ENCODE peak calls at places on chromosomes 11 and 22, in ten cellular contexts. One of them, this sample, is unnamed.
A peak's percentile ranks its signal among the peaks of the same experiment; 100 is the strongest.

GRCh38 chr22:30178180-30179126 is 68.1 kb downstream of the LIF start:
- DNase-seq in nephron progenitor cell: no peak
- DNase-seq in mammary epithelial cell: no peak
- DNase-seq in body of pancreas: no peak
- DNase-seq in GM20000: no peak
- DNase-seq in K562: no peak
- DNase-seq in lower lobe of right lung: no peak
- DNase-seq in choroid plexus epithelial cell: no peak
- DNase-seq in uterus: no peak
- DNase-seq in upper lobe of right lung: no peak
- DNase-seq in this sample: no peak

GRCh38 chr22:38215156-38216038 is 13.6 kb downstream of the MAFF start:
- DNase-seq in nephron progenitor cell: no peak
- DNase-seq in mammary epithelial cell: no peak
- DNase-seq in body of pancreas: no peak
- DNase-seq in GM20000: peak; percentile 49
- DNase-seq in K562: no peak
- DNase-seq in lower lobe of right lung: no peak
- DNase-seq in choroid plexus epithelial cell: no peak
- DNase-seq in uterus: no peak
- DNase-seq in upper lobe of right lung: no peak
- DNase-seq in this sample: no peak

GRCh38 chr11:13287026-13287425 is 9.4 kb downstream of the BMAL1 start:
- DNase-seq in nephron progenitor cell: no peak
- DNase-seq in mammary epithelial cell: no peak
- DNase-seq in body of pancreas: no peak
- DNase-seq in GM20000: no peak
- DNase-seq in K562: no peak
- DNase-seq in lower lobe of right lung: no peak
- DNase-seq in choroid plexus epithelial cell: no peak
- DNase-seq in uterus: no peak
- DNase-seq in upper lobe of right lung: no peak
- DNase-seq in this sample: no peak

GRCh38 chr22:39674536-39674935 is 104.0 kb downstream of the CACNA1I start:
- DNase-seq in nephron progenitor cell: no peak
- DNase-seq in mammary epithelial cell: peak; percentile 23
- DNase-seq in body of pancreas: no peak
- DNase-seq in GM20000: no peak
- DNase-seq in K562: no peak
- DNase-seq in lower lobe of right lung: no peak
- DNase-seq in choroid plexus epithelial cell: no peak
- DNase-seq in uterus: no peak
- DNase-seq in upper lobe of right lung: no peak
- DNase-seq in this sample: no peak

GRCh38 chr22:21791635-21792625 is 56.3 kb upstream of the YPEL1 start:
- DNase-seq in nephron progenitor cell: no peak
- DNase-seq in mammary epithelial cell: peak; percentile 53
- DNase-seq in body of pancreas: no peak
- DNase-seq in GM20000: peak; percentile 53
- DNase-seq in K562: peak; percentile 94
- DNase-seq in lower lobe of right lung: no peak
- DNase-seq in choroid plexus epithelial cell: no peak
- DNase-seq in uterus: no peak
- DNase-seq in upper lobe of right lung: no peak
- DNase-seq in this sample: peak; percentile 61

GRCh38 chr11:221998-222789 is 13.9 kb downstream of the SIRT3 start:
- DNase-seq in nephron progenitor cell: no peak
- DNase-seq in mammary epithelial cell: no peak
- DNase-seq in body of pancreas: no peak
- DNase-seq in GM20000: no peak
- DNase-seq in K562: no peak
- DNase-seq in lower lobe of right lung: no peak
- DNase-seq in choroid plexus epithelial cell: no peak
- DNase-seq in uterus: no peak
- DNase-seq in upper lobe of right lung: no peak
- DNase-seq in this sample: no peak

GRCh38 chr11:117970400-117971024 is 15.7 kb upstream of the IL10RA start:
- DNase-seq in nephron progenitor cell: no peak
- DNase-seq in mammary epithelial cell: peak; percentile 71
- DNase-seq in body of pancreas: no peak
- DNase-seq in GM20000: peak; percentile 29
- DNase-seq in K562: no peak
- DNase-seq in lower lobe of right lung: no peak
- DNase-seq in choroid plexus epithelial cell: no peak
- DNase-seq in uterus: no peak
- DNase-seq in upper lobe of right lung: peak; percentile 40
- DNase-seq in this sample: no peak

GRCh38 chr11:24163146-24163545 is 333.7 kb upstream of the LUZP2 start:
- DNase-seq in nephron progenitor cell: no peak
- DNase-seq in mammary epithelial cell: no peak
- DNase-seq in body of pancreas: no peak
- DNase-seq in GM20000: no peak
- DNase-seq in K562: no peak
- DNase-seq in lower lobe of right lung: no peak
- DNase-seq in choroid plexus epithelial cell: peak; percentile 43
- DNase-seq in uterus: no peak
- DNase-seq in upper lobe of right lung: no peak
- DNase-seq in this sample: peak; percentile 59

GRCh38 chr22:46106279-46107022 is 43.9 kb upstream of the PPARA start:
- DNase-seq in nephron progenitor cell: no peak
- DNase-seq in mammary epithelial cell: no peak
- DNase-seq in body of pancreas: no peak
- DNase-seq in GM20000: no peak
- DNase-seq in K562: no peak
- DNase-seq in lower lobe of right lung: no peak
- DNase-seq in choroid plexus epithelial cell: no peak
- DNase-seq in uterus: peak; percentile 42
- DNase-seq in upper lobe of right lung: no peak
- DNase-seq in this sample: no peak

GRCh38 chr22:46104170-46104880 is 46.0 kb upstream of the PPARA start:
- DNase-seq in nephron progenitor cell: no peak
- DNase-seq in mammary epithelial cell: peak; percentile 46
- DNase-seq in body of pancreas: peak; percentile 88
- DNase-seq in GM20000: no peak
- DNase-seq in K562: no peak
- DNase-seq in lower lobe of right lung: no peak
- DNase-seq in choroid plexus epithelial cell: no peak
- DNase-seq in uterus: peak; percentile 72
- DNase-seq in upper lobe of right lung: no peak
- DNase-seq in this sample: peak; percentile 49

GRCh38 chr22:46105494-46106278 is 44.6 kb upstream of the PPARA start:
- DNase-seq in nephron progenitor cell: no peak
- DNase-seq in mammary epithelial cell: peak; percentile 96
- DNase-seq in body of pancreas: peak; percentile 73
- DNase-seq in GM20000: no peak
- DNase-seq in K562: no peak
- DNase-seq in lower lobe of right lung: no peak
- DNase-seq in choroid plexus epithelial cell: peak; percentile 66
- DNase-seq in uterus: peak; percentile 64
- DNase-seq in upper lobe of right lung: no peak
- DNase-seq in this sample: peak; percentile 93

GRCh38 chr22:46103664-46104063 is 46.7 kb upstream of the PPARA start:
- DNase-seq in nephron progenitor cell: no peak
- DNase-seq in mammary epithelial cell: no peak
- DNase-seq in body of pancreas: no peak
- DNase-seq in GM20000: no peak
- DNase-seq in K562: no peak
- DNase-seq in lower lobe of right lung: no peak
- DNase-seq in choroid plexus epithelial cell: no peak
- DNase-seq in uterus: no peak
- DNase-seq in upper lobe of right lung: no peak
- DNase-seq in this sample: no peak

DNA sequence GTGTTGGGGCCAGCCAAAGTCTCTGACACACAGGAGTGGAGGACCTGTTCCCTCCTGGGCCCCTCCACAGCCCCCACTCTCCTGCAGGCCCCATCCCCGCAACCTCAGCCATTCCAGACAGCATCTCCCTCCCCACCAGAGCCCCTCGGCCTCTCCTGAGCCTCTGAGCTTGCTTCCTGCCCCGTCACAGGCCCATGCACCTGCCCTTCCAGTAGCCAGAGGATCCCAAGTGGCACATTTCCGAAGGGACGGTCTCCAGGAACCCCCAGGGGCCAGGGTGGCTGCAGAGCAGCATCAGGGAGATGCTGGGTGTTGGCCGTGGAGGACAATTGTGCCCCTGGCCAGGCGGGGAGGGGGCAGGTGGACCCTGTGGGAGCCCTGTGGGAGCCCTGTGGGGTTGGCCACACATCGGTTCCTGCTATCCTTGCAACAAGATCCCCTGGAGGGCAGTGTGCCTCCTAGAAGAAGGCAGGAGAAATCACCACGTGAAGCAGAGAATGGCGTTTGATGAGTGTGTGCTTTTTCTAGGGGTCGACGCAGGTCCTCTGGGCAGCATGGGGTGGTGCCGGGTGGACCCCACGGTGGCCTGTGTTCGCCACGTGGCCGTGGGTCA is 45.3 kb upstream of the PPARA start:
- DNase-seq in nephron progenitor cell: no peak
- DNase-seq in mammary epithelial cell: no peak
- DNase-seq in body of pancreas: no peak
- DNase-seq in GM20000: no peak
- DNase-seq in K562: no peak
- DNase-seq in lower lobe of right lung: no peak
- DNase-seq in choroid plexus epithelial cell: no peak
- DNase-seq in uterus: peak; percentile 39
- DNase-seq in upper lobe of right lung: no peak
- DNase-seq in this sample: peak; percentile 52
- TF ChIP-seq CTCF in nephron progenitor cell: no peak
- TF ChIP-seq CTCF in mammary epithelial cell: no peak
- TF ChIP-seq CTCF in body of pancreas: no peak
- TF ChIP-seq CTCF in GM20000: no peak
- TF ChIP-seq CTCF in K562: no peak
- TF ChIP-seq CTCF in lower lobe of right lung: no peak
- TF ChIP-seq CTCF in choroid plexus epithelial cell: peak; percentile 5
- TF ChIP-seq CTCF in uterus: no peak
- TF ChIP-seq CTCF in upper lobe of right lung: no peak
- TF ChIP-seq CTCF in this sample: no peak

GRCh38 chr11:62560566-62561103 is 13.1 kb downstream of the EEF1G start:
- DNase-seq in nephron progenitor cell: peak; percentile 72
- DNase-seq in mammary epithelial cell: peak; percentile 97
- DNase-seq in body of pancreas: peak; percentile 80
- DNase-seq in GM20000: peak; percentile 22
- DNase-seq in K562: peak; percentile 73
- DNase-seq in lower lobe of right lung: peak; percentile 90
- DNase-seq in choroid plexus epithelial cell: peak; percentile 99
- DNase-seq in uterus: peak; percentile 96
- DNase-seq in upper lobe of right lung: peak; percentile 88
- DNase-seq in this sample: peak; percentile 96

GRCh38 chr11:62569611-62570010 is 4.1 kb downstream of the EEF1G start:
- DNase-seq in nephron progenitor cell: no peak
- DNase-seq in mammary epithelial cell: no peak
- DNase-seq in body of pancreas: no peak
- DNase-seq in GM20000: no peak
- DNase-seq in K562: no peak
- DNase-seq in lower lobe of right lung: no peak
- DNase-seq in choroid plexus epithelial cell: no peak
- DNase-seq in uterus: no peak
- DNase-seq in upper lobe of right lung: no peak
- DNase-seq in this sample: no peak

GRCh38 chr11:62567018-62567633 is 6.6 kb downstream of the EEF1G start:
- DNase-seq in nephron progenitor cell: no peak
- DNase-seq in mammary epithelial cell: no peak
- DNase-seq in body of pancreas: no peak
- DNase-seq in GM20000: no peak
- DNase-seq in K562: no peak
- DNase-seq in lower lobe of right lung: no peak
- DNase-seq in choroid plexus epithelial cell: no peak
- DNase-seq in uterus: no peak
- DNase-seq in upper lobe of right lung: no peak
- DNase-seq in this sample: no peak

GRCh38 chr11:62566247-62566646 is 7.4 kb downstream of the EEF1G start:
- DNase-seq in nephron progenitor cell: no peak
- DNase-seq in mammary epithelial cell: no peak
- DNase-seq in body of pancreas: no peak
- DNase-seq in GM20000: no peak
- DNase-seq in K562: no peak
- DNase-seq in lower lobe of right lung: no peak
- DNase-seq in choroid plexus epithelial cell: no peak
- DNase-seq in uterus: no peak
- DNase-seq in upper lobe of right lung: no peak
- DNase-seq in this sample: no peak

DNA sequence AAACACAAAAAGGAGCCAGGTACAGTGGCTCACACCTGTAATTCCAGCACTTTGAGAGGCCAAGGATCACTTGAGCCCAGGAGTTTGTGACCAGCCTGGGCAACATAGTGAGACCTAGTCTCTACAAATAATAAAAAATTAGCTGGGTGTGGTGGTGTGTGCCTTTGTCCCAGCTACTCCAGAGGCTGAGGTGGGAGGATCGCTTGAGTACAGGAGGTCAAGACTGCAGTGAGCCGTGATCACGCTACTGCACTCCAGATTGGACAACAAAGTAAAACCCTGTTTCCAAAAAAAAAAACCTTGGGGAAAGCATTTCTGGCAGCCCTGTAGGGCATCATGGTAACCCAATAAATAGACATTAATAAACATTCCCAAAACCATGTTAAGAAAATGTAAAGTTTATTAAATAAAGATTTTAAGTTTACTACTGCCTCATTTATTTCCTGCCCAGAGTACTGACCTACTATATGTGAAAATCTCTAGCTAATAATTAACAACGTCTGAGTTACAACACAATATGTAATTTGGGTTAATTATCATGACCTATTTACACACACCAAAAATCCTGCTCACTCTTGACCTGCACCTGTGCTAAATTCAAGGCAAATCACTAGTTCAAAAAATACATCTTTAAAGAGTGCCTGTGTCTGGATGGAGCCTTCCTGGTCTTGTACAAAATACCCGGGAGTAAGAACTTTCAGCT is 8.4 kb downstream of the EEF1G start:
- DNase-seq in nephron progenitor cell: no peak
- DNase-seq in mammary epithelial cell: no peak
- DNase-seq in body of pancreas: no peak
- DNase-seq in GM20000: no peak
- DNase-seq in K562: no peak
- DNase-seq in lower lobe of right lung: no peak
- DNase-seq in choroid plexus epithelial cell: no peak
- DNase-seq in uterus: no peak
- DNase-seq in upper lobe of right lung: no peak
- DNase-seq in this sample: no peak
- TF ChIP-seq CTCF in nephron progenitor cell: no peak
- TF ChIP-seq CTCF in mammary epithelial cell: no peak
- TF ChIP-seq CTCF in body of pancreas: no peak
- TF ChIP-seq CTCF in GM20000: no peak
- TF ChIP-seq CTCF in K562: no peak
- TF ChIP-seq CTCF in lower lobe of right lung: no peak
- TF ChIP-seq CTCF in choroid plexus epithelial cell: no peak
- TF ChIP-seq CTCF in uterus: no peak
- TF ChIP-seq CTCF in upper lobe of right lung: no peak
- TF ChIP-seq CTCF in this sample: no peak

DNA sequence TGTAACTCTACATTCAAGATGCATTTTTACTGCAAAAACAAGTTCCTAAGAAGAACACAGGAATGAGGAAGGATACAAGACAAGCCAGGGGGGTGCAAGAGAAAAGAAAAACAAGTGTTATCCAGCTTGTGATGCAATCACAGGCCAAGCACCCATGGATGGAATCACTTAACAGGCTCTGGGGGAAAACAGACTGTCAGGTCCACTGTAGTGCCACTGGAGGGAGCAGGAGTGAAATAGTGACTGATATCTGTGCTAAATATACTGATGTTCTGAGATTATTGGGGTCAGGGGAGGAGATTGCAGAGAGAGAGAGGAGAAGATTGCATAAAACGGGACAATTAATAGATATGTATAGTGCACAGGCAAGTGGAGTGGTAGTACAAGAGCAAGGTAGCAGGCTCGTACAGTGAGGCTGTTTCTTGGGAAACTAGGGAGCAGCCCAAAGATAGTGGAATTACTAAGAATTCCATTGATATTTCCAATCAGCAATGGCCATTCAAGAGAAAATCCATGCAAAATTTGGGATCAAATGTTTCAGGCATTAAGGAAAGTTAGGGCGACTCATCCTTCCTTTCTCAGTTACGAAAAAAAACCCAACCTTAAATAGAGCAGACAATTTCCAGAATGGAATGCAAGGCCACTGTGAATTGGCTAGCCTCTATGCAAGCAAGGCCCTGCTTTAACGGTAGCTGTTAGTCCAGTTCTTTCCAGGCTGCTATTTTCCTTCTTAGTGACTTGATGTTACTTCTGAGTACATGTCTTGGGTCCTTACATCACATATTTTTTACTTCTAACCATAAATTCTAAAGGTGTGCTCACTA is 52.2 kb upstream of the CEP126 start:
- DNase-seq in nephron progenitor cell: peak; percentile 6
- DNase-seq in mammary epithelial cell: peak; percentile 37
- DNase-seq in body of pancreas: no peak
- DNase-seq in GM20000: no peak
- DNase-seq in K562: no peak
- DNase-seq in lower lobe of right lung: no peak
- DNase-seq in choroid plexus epithelial cell: peak; percentile 92
- DNase-seq in uterus: peak; percentile 17
- DNase-seq in upper lobe of right lung: no peak
- DNase-seq in this sample: peak; percentile 61
- TF ChIP-seq CTCF in nephron progenitor cell: peak; percentile 42
- TF ChIP-seq CTCF in mammary epithelial cell: peak; percentile 52
- TF ChIP-seq CTCF in body of pancreas: peak; percentile 1
- TF ChIP-seq CTCF in GM20000: no peak
- TF ChIP-seq CTCF in K562: no peak
- TF ChIP-seq CTCF in lower lobe of right lung: peak; percentile 26
- TF ChIP-seq CTCF in choroid plexus epithelial cell: peak; percentile 84
- TF ChIP-seq CTCF in uterus: no peak
- TF ChIP-seq CTCF in upper lobe of right lung: peak; percentile 41
- TF ChIP-seq CTCF in this sample: peak; percentile 58

DNA sequence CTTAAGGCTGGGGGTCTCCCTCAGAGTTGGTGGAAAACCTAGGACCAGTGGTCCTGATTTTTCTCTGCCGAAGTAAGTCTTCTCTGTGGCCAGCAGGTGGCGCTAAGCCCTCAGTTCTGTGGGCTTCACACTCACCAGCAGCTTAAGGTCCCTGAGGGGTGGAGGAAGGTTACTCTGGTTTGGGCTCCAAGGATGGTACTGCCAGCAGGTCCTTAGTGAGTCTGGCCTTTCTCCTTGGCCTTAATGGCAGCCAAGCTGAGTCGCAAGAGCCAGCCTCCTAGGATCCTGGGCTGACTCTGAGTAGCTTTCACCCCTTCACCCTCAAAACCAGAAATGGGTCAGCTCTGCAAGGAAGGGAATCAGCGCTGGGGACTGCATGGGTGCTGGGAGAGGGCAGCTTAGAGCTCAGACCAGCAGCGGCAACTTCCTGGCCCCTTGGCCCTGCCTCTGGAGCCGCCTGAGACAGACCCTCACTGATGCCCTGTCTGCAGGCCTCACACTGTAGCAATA is 4.4 kb downstream of the KCNJ11 start:
- DNase-seq in nephron progenitor cell: peak; percentile 89
- DNase-seq in mammary epithelial cell: peak; percentile 47
- DNase-seq in body of pancreas: peak; percentile 86
- DNase-seq in GM20000: peak; percentile 70
- DNase-seq in K562: peak; percentile 63
- DNase-seq in lower lobe of right lung: peak; percentile 82
- DNase-seq in choroid plexus epithelial cell: peak; percentile 90
- DNase-seq in uterus: peak; percentile 75
- DNase-seq in upper lobe of right lung: peak; percentile 89
- DNase-seq in this sample: peak; percentile 48
- TF ChIP-seq CTCF in nephron progenitor cell: peak; percentile 92
- TF ChIP-seq CTCF in mammary epithelial cell: peak; percentile 73
- TF ChIP-seq CTCF in body of pancreas: peak; percentile 90
- TF ChIP-seq CTCF in GM20000: peak; percentile 89
- TF ChIP-seq CTCF in K562: peak; percentile 93
- TF ChIP-seq CTCF in lower lobe of right lung: peak; percentile 93
- TF ChIP-seq CTCF in choroid plexus epithelial cell: peak; percentile 94
- TF ChIP-seq CTCF in uterus: peak; percentile 88
- TF ChIP-seq CTCF in upper lobe of right lung: peak; percentile 93
- TF ChIP-seq CTCF in this sample: peak; percentile 87